ENCODE peak calls at places on chromosomes 12 and 14, in nine cellular contexts. One of them, this sample, is unnamed.

GRCh38 chr12:124191024-124191359 is 103.9 kb upstream of the RFLNA start:
- DNase-seq in upper lobe of right lung: no peak
- DNase-seq in suprapubic skin: no peak
- DNase-seq in ovary: no peak
- DNase-seq in WERI-Rb-1: peak; percentile 63
- DNase-seq in tibial nerve: no peak
- DNase-seq in heart left ventricle: no peak
- DNase-seq in testis: no peak
- DNase-seq in dorsolateral prefrontal cortex: no peak
- DNase-seq in this sample: no peak

GRCh38 chr12:113860950-113861349 is 105.2 kb downstream of the RBM19 start:
- DNase-seq in ovary: no peak
- DNase-seq in suprapubic skin: no peak
- DNase-seq in testis: no peak
- DNase-seq in dorsolateral prefrontal cortex: no peak
- DNase-seq in upper lobe of right lung: no peak
- DNase-seq in heart left ventricle: no peak
- DNase-seq in WERI-Rb-1: no peak
- DNase-seq in tibial nerve: no peak
- DNase-seq in this sample: no peak

GRCh38 chr12:94326727-94327126 is 132.9 kb downstream of the CEP83 start:
- DNase-seq in ovary: no peak
- DNase-seq in suprapubic skin: no peak
- DNase-seq in tibial nerve: no peak
- DNase-seq in WERI-Rb-1: no peak
- DNase-seq in dorsolateral prefrontal cortex: no peak
- DNase-seq in upper lobe of right lung: no peak
- DNase-seq in heart left ventricle: no peak
- DNase-seq in testis: no peak
- DNase-seq in this sample: no peak

GRCh38 chr12:115541891-115542361 is 735.6 kb downstream of the MED13L start:
- DNase-seq in WERI-Rb-1: no peak
- DNase-seq in tibial nerve: no peak
- DNase-seq in upper lobe of right lung: no peak
- DNase-seq in ovary: no peak
- DNase-seq in suprapubic skin: no peak
- DNase-seq in dorsolateral prefrontal cortex: no peak
- DNase-seq in heart left ventricle: no peak
- DNase-seq in testis: no peak
- DNase-seq in this sample: no peak

GRCh38 chr12:73225941-73226340 is 953.8 kb downstream of the TRHDE start:
- DNase-seq in ovary: no peak
- DNase-seq in dorsolateral prefrontal cortex: no peak
- DNase-seq in suprapubic skin: no peak
- DNase-seq in tibial nerve: no peak
- DNase-seq in testis: no peak
- DNase-seq in heart left ventricle: no peak
- DNase-seq in upper lobe of right lung: no peak
- DNase-seq in WERI-Rb-1: no peak
- DNase-seq in this sample: no peak

GRCh38 chr14:104441275-104442106 is 138.1 kb upstream of the C14orf180 start:
- DNase-seq in dorsolateral prefrontal cortex: no peak
- DNase-seq in ovary: no peak
- DNase-seq in heart left ventricle: no peak
- DNase-seq in testis: no peak
- DNase-seq in suprapubic skin: peak; percentile 49
- DNase-seq in upper lobe of right lung: peak; percentile 64
- DNase-seq in WERI-Rb-1: no peak
- DNase-seq in tibial nerve: peak; percentile 3
- DNase-seq in this sample: peak; percentile 68

GRCh38 chr14:95523051-95523817 is 6.8 kb upstream of the SYNE3 start:
- DNase-seq in upper lobe of right lung: no peak
- DNase-seq in ovary: no peak
- DNase-seq in dorsolateral prefrontal cortex: no peak
- DNase-seq in testis: no peak
- DNase-seq in WERI-Rb-1: no peak
- DNase-seq in heart left ventricle: no peak
- DNase-seq in suprapubic skin: no peak
- DNase-seq in tibial nerve: no peak
- DNase-seq in this sample: no peak

GRCh38 chr12:30169839-30170591 is 386.3 kb upstream of the TMTC1 start:
- DNase-seq in suprapubic skin: no peak
- DNase-seq in upper lobe of right lung: peak; percentile 64
- DNase-seq in WERI-Rb-1: no peak
- DNase-seq in heart left ventricle: no peak
- DNase-seq in dorsolateral prefrontal cortex: no peak
- DNase-seq in ovary: no peak
- DNase-seq in testis: no peak
- DNase-seq in tibial nerve: no peak
- DNase-seq in this sample: no peak

GRCh38 chr14:90399541-90400444 is 3.0 kb downstream of the CALM1 start:
- DNase-seq in upper lobe of right lung: peak; percentile 91
- DNase-seq in testis: peak; percentile 97
- DNase-seq in dorsolateral prefrontal cortex: peak; percentile 90
- DNase-seq in WERI-Rb-1: peak; percentile 91
- DNase-seq in ovary: peak; percentile 83
- DNase-seq in heart left ventricle: peak; percentile 93
- DNase-seq in suprapubic skin: peak; percentile 91
- DNase-seq in tibial nerve: peak; percentile 90
- DNase-seq in this sample: peak; percentile 89

DNA sequence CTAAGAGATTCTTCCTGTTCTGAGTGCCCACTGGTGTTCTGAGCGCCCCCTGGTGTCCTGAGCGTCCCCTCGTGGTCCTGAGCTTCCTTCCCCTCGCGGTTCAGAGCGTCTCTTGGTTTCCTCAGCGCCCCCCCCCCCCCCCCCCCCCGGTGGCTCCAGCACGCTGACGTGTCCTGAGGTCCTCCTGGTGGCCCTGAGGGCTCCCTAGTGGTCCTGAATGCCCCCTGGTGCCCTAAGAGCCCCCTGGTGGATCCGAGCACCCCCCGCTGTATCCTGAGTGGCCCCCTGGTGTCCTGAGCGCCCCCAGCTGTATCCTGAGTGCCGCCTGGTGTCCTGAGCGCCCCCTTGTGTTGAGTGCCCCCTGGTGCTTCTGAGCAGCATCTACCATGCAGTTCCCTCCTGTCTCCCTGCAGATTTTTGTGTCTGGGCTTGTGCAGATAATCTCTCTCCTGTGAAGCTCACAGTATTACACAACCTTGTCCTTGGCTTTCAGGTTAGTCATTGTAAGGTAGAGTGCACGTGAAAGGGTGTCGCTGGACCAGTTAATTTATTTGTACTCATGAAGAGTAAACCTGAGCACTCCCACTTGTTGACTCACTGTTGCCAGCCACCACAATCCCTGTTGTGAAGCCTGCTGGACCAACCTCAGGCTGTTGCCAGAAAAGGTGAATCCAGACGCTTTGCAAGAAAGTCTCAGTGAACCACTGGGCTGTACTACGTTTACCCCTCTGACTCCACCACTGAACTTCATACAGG is 1168.4 kb downstream of the TMEM121 start:
- DNase-seq in tibial nerve: peak; percentile 14
- DNase-seq in testis: peak; percentile 70
- DNase-seq in dorsolateral prefrontal cortex: no peak
- DNase-seq in heart left ventricle: no peak
- DNase-seq in upper lobe of right lung: no peak
- DNase-seq in WERI-Rb-1: peak; percentile 15
- DNase-seq in ovary: no peak
- DNase-seq in suprapubic skin: no peak
- DNase-seq in this sample: no peak
- TF ChIP-seq CTCF in tibial nerve: no peak
- TF ChIP-seq CTCF in testis: no peak
- TF ChIP-seq CTCF in dorsolateral prefrontal cortex: no peak
- TF ChIP-seq CTCF in heart left ventricle: no peak
- TF ChIP-seq CTCF in upper lobe of right lung: peak; percentile 28
- TF ChIP-seq CTCF in WERI-Rb-1: peak; percentile 46
- TF ChIP-seq CTCF in ovary: no peak
- TF ChIP-seq CTCF in suprapubic skin: no peak
- TF ChIP-seq CTCF in this sample: no peak

DNA sequence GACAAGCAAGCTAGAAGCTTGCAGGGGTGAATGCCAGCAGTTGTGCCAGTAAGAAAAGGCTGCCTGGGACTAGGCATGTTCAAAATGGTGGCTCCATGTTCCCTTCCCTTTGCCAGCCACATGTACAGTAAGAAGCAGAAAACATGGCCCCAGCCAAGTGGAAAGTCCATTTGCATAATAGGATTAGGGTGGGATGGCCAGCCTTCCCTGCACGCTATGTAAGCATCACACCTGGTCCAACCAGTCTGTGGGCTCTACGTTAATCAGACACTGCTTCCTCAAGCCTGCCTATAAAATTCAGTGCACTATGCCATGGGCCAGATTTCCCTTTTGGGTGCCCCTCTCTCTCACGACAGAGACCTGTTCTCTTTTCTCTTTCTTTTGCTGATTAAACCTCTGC is 288.4 kb downstream of the GXYLT1 start:
- DNase-seq in WERI-Rb-1: peak; percentile 15
- DNase-seq in suprapubic skin: no peak
- DNase-seq in ovary: no peak
- DNase-seq in tibial nerve: no peak
- DNase-seq in upper lobe of right lung: no peak
- DNase-seq in dorsolateral prefrontal cortex: no peak
- DNase-seq in testis: no peak
- DNase-seq in heart left ventricle: no peak
- DNase-seq in this sample: no peak
- H3K4me3 ChIP-seq in WERI-Rb-1: no peak overlapping the region
- H3K4me3 ChIP-seq in suprapubic skin: no peak overlapping the region
- H3K4me3 ChIP-seq in ovary: no peak overlapping the region
- H3K4me3 ChIP-seq in tibial nerve: no peak overlapping the region
- H3K4me3 ChIP-seq in upper lobe of right lung: no peak overlapping the region
- H3K4me3 ChIP-seq in dorsolateral prefrontal cortex: no peak overlapping the region
- H3K4me3 ChIP-seq in testis: no peak overlapping the region
- H3K4me3 ChIP-seq in heart left ventricle: no peak overlapping the region
- H3K4me3 ChIP-seq in this sample: no peak overlapping the region

GRCh38 chr14:61545716-61546455 is 149.4 kb upstream of the HIF1A start:
- DNase-seq in tibial nerve: no peak
- DNase-seq in WERI-Rb-1: no peak
- DNase-seq in ovary: no peak
- DNase-seq in suprapubic skin: no peak
- DNase-seq in testis: no peak
- DNase-seq in dorsolateral prefrontal cortex: peak; percentile 22
- DNase-seq in upper lobe of right lung: no peak
- DNase-seq in heart left ventricle: peak; percentile 39
- DNase-seq in this sample: no peak

GRCh38 chr14:61540931-61541330 is 154.4 kb upstream of the HIF1A start:
- DNase-seq in ovary: no peak
- DNase-seq in WERI-Rb-1: no peak
- DNase-seq in suprapubic skin: no peak
- DNase-seq in testis: no peak
- DNase-seq in heart left ventricle: no peak
- DNase-seq in tibial nerve: no peak
- DNase-seq in dorsolateral prefrontal cortex: no peak
- DNase-seq in upper lobe of right lung: no peak
- DNase-seq in this sample: no peak

GRCh38 chr14:61544448-61545202 is 150.7 kb upstream of the HIF1A start:
- DNase-seq in dorsolateral prefrontal cortex: no peak
- DNase-seq in ovary: no peak
- DNase-seq in suprapubic skin: no peak
- DNase-seq in tibial nerve: no peak
- DNase-seq in WERI-Rb-1: no peak
- DNase-seq in testis: no peak
- DNase-seq in upper lobe of right lung: no peak
- DNase-seq in heart left ventricle: no peak
- DNase-seq in this sample: no peak

GRCh38 chr14:61542848-61543790 is 152.2 kb upstream of the HIF1A start:
- DNase-seq in ovary: no peak
- DNase-seq in heart left ventricle: no peak
- DNase-seq in testis: peak; percentile 42
- DNase-seq in dorsolateral prefrontal cortex: no peak
- DNase-seq in WERI-Rb-1: no peak
- DNase-seq in upper lobe of right lung: no peak
- DNase-seq in tibial nerve: peak; percentile 64
- DNase-seq in suprapubic skin: no peak
- DNase-seq in this sample: no peak

DNA sequence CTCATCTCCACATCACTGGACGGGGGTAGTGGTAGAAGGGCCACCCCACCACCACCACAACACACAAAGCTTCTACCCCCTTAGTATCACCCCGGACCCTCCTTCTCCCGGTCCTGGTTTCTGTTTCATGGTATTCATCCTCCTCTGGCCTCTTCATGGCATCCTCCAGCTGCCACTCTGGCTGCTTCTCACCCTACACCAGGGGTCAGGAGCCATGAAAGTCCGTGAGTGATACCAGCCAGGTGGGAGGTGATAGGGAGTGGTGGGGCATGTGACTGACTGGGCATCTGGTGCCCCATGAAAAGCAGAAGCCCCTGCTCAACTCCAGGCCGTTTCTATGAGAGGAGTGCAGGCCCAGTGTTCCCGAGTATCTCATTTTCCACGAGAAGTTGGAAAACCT is 151.4 kb upstream of the HIF1A start:
- DNase-seq in suprapubic skin: no peak
- DNase-seq in upper lobe of right lung: no peak
- DNase-seq in heart left ventricle: no peak
- DNase-seq in testis: no peak
- DNase-seq in ovary: no peak
- DNase-seq in WERI-Rb-1: no peak
- DNase-seq in tibial nerve: no peak
- DNase-seq in dorsolateral prefrontal cortex: no peak
- DNase-seq in this sample: no peak
- H3K27ac ChIP-seq in suprapubic skin: peak overlapping the region; percentile 82
- H3K27ac ChIP-seq in upper lobe of right lung: peak overlapping the region; percentile 59
- H3K27ac ChIP-seq in heart left ventricle: peak overlapping the region; percentile 78
- H3K27ac ChIP-seq in testis: peak overlapping the region; percentile 82
- H3K27ac ChIP-seq in ovary: no peak overlapping the region
- H3K27ac ChIP-seq in WERI-Rb-1: no peak overlapping the region
- H3K27ac ChIP-seq in tibial nerve: peak overlapping the region; percentile 79
- H3K27ac ChIP-seq in dorsolateral prefrontal cortex: peak overlapping the region; percentile 66
- H3K27ac ChIP-seq in this sample: peak overlapping the region; percentile 81

GRCh38 chr12:32533971-32534590 is 134.7 kb downstream of the FGD4 start:
- DNase-seq in dorsolateral prefrontal cortex: no peak
- DNase-seq in tibial nerve: peak; percentile 53
- DNase-seq in upper lobe of right lung: no peak
- DNase-seq in WERI-Rb-1: peak; percentile 16
- DNase-seq in testis: peak; percentile 82
- DNase-seq in heart left ventricle: peak; percentile 60
- DNase-seq in suprapubic skin: no peak
- DNase-seq in ovary: no peak
- DNase-seq in this sample: peak; percentile 83
- TF ChIP-seq CTCF in dorsolateral prefrontal cortex: no peak
- TF ChIP-seq CTCF in tibial nerve: no peak
- TF ChIP-seq CTCF in upper lobe of right lung: no peak
- TF ChIP-seq CTCF in WERI-Rb-1: no peak
- TF ChIP-seq CTCF in testis: no peak
- TF ChIP-seq CTCF in heart left ventricle: no peak
- TF ChIP-seq CTCF in suprapubic skin: no peak
- TF ChIP-seq CTCF in ovary: no peak
- TF ChIP-seq CTCF in this sample: no peak

GRCh38 chr14:73825551-73826188 is 26.0 kb upstream of the PTGR2 start:
- DNase-seq in ovary: peak; percentile 92
- DNase-seq in testis: peak; percentile 96
- DNase-seq in WERI-Rb-1: peak; percentile 84
- DNase-seq in suprapubic skin: peak; percentile 95
- DNase-seq in tibial nerve: peak; percentile 98
- DNase-seq in dorsolateral prefrontal cortex: peak; percentile 72
- DNase-seq in heart left ventricle: peak; percentile 92
- DNase-seq in upper lobe of right lung: peak; percentile 93
- DNase-seq in this sample: peak; percentile 89
- H3K4me3 ChIP-seq in ovary: no peak overlapping the region
- H3K4me3 ChIP-seq in testis: no peak overlapping the region
- H3K4me3 ChIP-seq in WERI-Rb-1: no peak overlapping the region
- H3K4me3 ChIP-seq in suprapubic skin: no peak overlapping the region
- H3K4me3 ChIP-seq in tibial nerve: no peak overlapping the region
- H3K4me3 ChIP-seq in dorsolateral prefrontal cortex: no peak overlapping the region
- H3K4me3 ChIP-seq in heart left ventricle: no peak overlapping the region
- H3K4me3 ChIP-seq in upper lobe of right lung: no peak overlapping the region
- H3K4me3 ChIP-seq in this sample: no peak overlapping the region

GRCh38 chr14:102575479-102576428 is 16.7 kb upstream of the RCOR1 start:
- DNase-seq in testis: no peak
- DNase-seq in heart left ventricle: no peak
- DNase-seq in dorsolateral prefrontal cortex: no peak
- DNase-seq in upper lobe of right lung: no peak
- DNase-seq in suprapubic skin: no peak
- DNase-seq in ovary: no peak
- DNase-seq in WERI-Rb-1: no peak
- DNase-seq in tibial nerve: no peak
- DNase-seq in this sample: no peak
- H3K27ac ChIP-seq in testis: no peak overlapping the region
- H3K27ac ChIP-seq in heart left ventricle: no peak overlapping the region
- H3K27ac ChIP-seq in dorsolateral prefrontal cortex: no peak overlapping the region
- H3K27ac ChIP-seq in upper lobe of right lung: no peak overlapping the region
- H3K27ac ChIP-seq in suprapubic skin: no peak overlapping the region
- H3K27ac ChIP-seq in ovary: no peak overlapping the region
- H3K27ac ChIP-seq in WERI-Rb-1: no peak overlapping the region
- H3K27ac ChIP-seq in tibial nerve: no peak overlapping the region
- H3K27ac ChIP-seq in this sample: no peak overlapping the region

This sample was measured in coronary artery.